ENCODE peak calls at places on chromosomes 7 and 10, in four cellular contexts. One of them, this sample, is unnamed. For H3K27me3, the result is how much of the 10 kb centered on the place peaks cover.

GRCh38 chr7:45033261-45033930 is 33.4 kb downstream of the CCM2 start:
- DNase-seq in H1: no peak
- DNase-seq in IMR-90: peak
- DNase-seq in H9: no peak
- DNase-seq in this sample: no peak

GRCh38 chr10:110620108-110620719 is 23.9 kb upstream of the RBM20 start:
- DNase-seq in H9: no peak
- DNase-seq in H1: no peak
- DNase-seq in IMR-90: no peak
- DNase-seq in this sample: no peak

GRCh38 chr10:74419491-74420466 is 268.8 kb downstream of the ADK start:
- DNase-seq in IMR-90: peak
- DNase-seq in H1: no peak
- DNase-seq in H9: no peak
- DNase-seq in this sample: peak

GRCh38 chr10:6088721-6089333 is at the start of gene RBM17:
- DNase-seq in H9: peak
- DNase-seq in IMR-90: peak
- DNase-seq in H1: peak
- DNase-seq in this sample: peak

GRCh38 chr10:49610015-49610734 is at the start of gene SLC18A3:
- DNase-seq in H1: peak
- DNase-seq in H9: peak
- DNase-seq in IMR-90: no peak
- DNase-seq in this sample: no peak

GRCh38 chr10:104351067-104351681 is 2.5 kb upstream of the CFAP58 start:
- DNase-seq in H9: no peak
- DNase-seq in IMR-90: peak
- DNase-seq in H1: no peak
- DNase-seq in this sample: no peak

GRCh38 chr7:144019457-144019856 is 19.3 kb downstream of the OR6B1 start:
- DNase-seq in H9: no peak
- DNase-seq in H1: no peak
- DNase-seq in IMR-90: peak
- DNase-seq in this sample: peak

GRCh38 chr7:129771928-129772479 is 160.5 kb downstream of the NRF1 start:
- DNase-seq in H9: peak
- DNase-seq in IMR-90: no peak
- DNase-seq in H1: no peak
- DNase-seq in this sample: peak

GRCh38 chr7:146635200-146636032 is 518.8 kb downstream of the CNTNAP2 start:
- DNase-seq in H1: no peak
- DNase-seq in IMR-90: no peak
- DNase-seq in H9: peak
- DNase-seq in this sample: peak

GRCh38 chr7:75980865-75981449 is 13.4 kb downstream of the TMEM120A start:
- DNase-seq in IMR-90: no peak
- DNase-seq in H1: no peak
- DNase-seq in H9: no peak
- DNase-seq in this sample: no peak

GRCh38 chr7:149821191-149822148 is 16.7 kb upstream of the ZNF862 start:
- DNase-seq in H1: no peak
- DNase-seq in H9: no peak
- DNase-seq in IMR-90: no peak
- DNase-seq in this sample: no peak

GRCh38 chr10:72133517-72133916 is 45.2 kb upstream of the SPOCK2 start:
- DNase-seq in H1: no peak
- DNase-seq in H9: no peak
- DNase-seq in IMR-90: peak
- DNase-seq in this sample: no peak

GRCh38 chr7:112995091-112995824 is 91.4 kb downstream of the GPR85 start:
- DNase-seq in IMR-90: peak
- DNase-seq in H1: no peak
- DNase-seq in H9: no peak
- DNase-seq in this sample: peak

GRCh38 chr10:37885850-37886249 is 28.4 kb upstream of the ZNF248 start:
- DNase-seq in H9: no peak
- DNase-seq in IMR-90: no peak
- DNase-seq in H1: no peak
- DNase-seq in this sample: no peak
- H3K9ac ChIP-seq in H9: no peak
- H3K9ac ChIP-seq in IMR-90: no peak
- H3K9ac ChIP-seq in H1: no peak
- H3K9ac ChIP-seq in this sample: no peak

GRCh38 chr7:89661876-89662275 is 492.4 kb upstream of the STEAP1 start:
- DNase-seq in H1: no peak
- DNase-seq in H9: no peak
- DNase-seq in IMR-90: no peak
- DNase-seq in this sample: peak
- H3K27me3 ChIP-seq in H1: under half
- H3K27me3 ChIP-seq in H9: under half
- H3K27me3 ChIP-seq in IMR-90: under half
- H3K27me3 ChIP-seq in this sample: under half

GRCh38 chr7:96204601-96205000 is 117.3 kb downstream of the SLC25A13 start:
- DNase-seq in H1: no peak
- DNase-seq in H9: no peak
- DNase-seq in IMR-90: no peak
- DNase-seq in this sample: no peak
- H3K56ac ChIP-seq in H1: no peak
- H3K56ac ChIP-seq in H9: no peak
- H3K56ac ChIP-seq in IMR-90: no peak
- H3K56ac ChIP-seq in this sample: no peak

DNA sequence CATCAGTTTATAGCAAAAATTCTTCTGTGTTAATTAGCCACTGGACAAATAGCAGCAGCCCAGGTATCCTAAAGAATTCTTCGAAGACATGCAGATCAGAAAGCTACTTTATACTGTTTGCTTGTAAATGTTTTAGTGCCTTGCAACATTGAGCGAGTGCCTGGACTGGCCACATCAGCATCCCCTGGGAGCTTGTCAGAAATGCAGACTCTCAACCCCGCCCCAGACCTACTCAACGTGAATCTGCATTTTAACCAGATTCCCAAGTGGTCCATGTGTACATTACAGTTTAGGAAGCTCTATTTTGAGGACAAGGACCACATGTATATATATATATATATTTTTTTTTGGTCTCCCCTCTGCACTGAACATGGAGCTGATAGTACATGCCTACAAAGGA is 18.5 kb upstream of the PLEKHS1 start:
- DNase-seq in H9: no peak
- DNase-seq in IMR-90: no peak
- DNase-seq in H1: no peak
- DNase-seq in this sample: no peak
- H3K9ac ChIP-seq in H9: no peak
- H3K9ac ChIP-seq in IMR-90: no peak
- H3K9ac ChIP-seq in H1: no peak
- H3K9ac ChIP-seq in this sample: no peak